ENCODE peak calls at places on chromosomes 13 and 19, in ten cellular contexts. O is fibroblast of lung, L is BJ, Q is mucosa of descending colon, H is H7, V is cardiac muscle cell, T is fibroblast of pulmonary artery, Y is GM12865, P is ascending aorta, I is Peyer's patch. X is an unnamed sample.

GRCh38 chr13:21812192-21812626 is 141.3 kb downstream of the FGF9 start:
- DNase-seq in O (no peak), L (no peak), Q (no peak), H (no peak), V (peak), T (no peak), Y (no peak), P (no peak), I (no peak), X (no peak)

GRCh38 chr13:26482451-26483197 is 74.9 kb upstream of the WASF3 start:
- DNase-seq in O (peak), L (no peak), Q (no peak), H (peak), V (peak), T (peak), Y (peak), P (no peak), I (peak), X (no peak)

GRCh38 chr19:32336259-32337111 is 8.9 kb upstream of the ZNF507 start:
- DNase-seq in O (no peak), L (no peak), Q (no peak), H (no peak), V (peak), T (peak), Y (no peak), P (no peak), I (no peak), X (peak)

GRCh38 chr19:58554494-58555368 is at the start of gene CHMP2A:
- DNase-seq in O (peak), L (peak), Q (peak), H (peak), V (peak), T (peak), Y (peak), P (peak), I (peak), X (peak)

GRCh38 chr13:80173224-80173623 is 167.7 kb downstream of the SPRY2 start:
- DNase-seq in O (no peak), L (no peak), Q (no peak), H (no peak), V (no peak), T (no peak), Y (peak), P (no peak), I (no peak), X (no peak)

GRCh38 chr13:99124695-99125334 is 75.8 kb upstream of the UBAC2 start:
- DNase-seq in O (peak), L (no peak), Q (no peak), H (no peak), V (no peak), T (peak), Y (peak), P (no peak), I (no peak), X (peak)

GRCh38 chr13:60001892-60002291 is 161.8 kb downstream of the DIAPH3 start:
- DNase-seq in O (no peak), L (no peak), Q (no peak), H (no peak), V (no peak), T (no peak), Y (no peak), P (no peak), I (no peak), X (no peak)

GRCh38 chr13:106534844-106535551 is 464 bp downstream of the EFNB2 start:
- DNase-seq in O (peak), L (no peak), Q (peak), H (peak), V (peak), T (peak), Y (peak), P (no peak), I (no peak), X (no peak)

GRCh38 chr13:23159205-23159586 is 21.6 kb upstream of the SGCG start:
- DNase-seq in O (peak), L (no peak), Q (no peak), H (peak), V (peak), T (peak), Y (peak), P (no peak), I (no peak), X (no peak)
- H3K4me3 ChIP-seq in O (peak), L (peak), Q (no peak), H (peak), V (peak), T (peak), Y (no peak), P (peak), I (no peak), X (peak)

GRCh38 chr19:36149673-36150406 is 2.4 kb downstream of the COX7A1 start:
- DNase-seq in O (no peak), L (no peak), Q (peak), H (no peak), V (no peak), T (no peak), Y (no peak), P (no peak), I (no peak), X (no peak)

GRCh38 chr19:36151144-36152051 is 849 bp downstream of the COX7A1 start:
- DNase-seq in O (no peak), L (no peak), Q (peak), H (peak), V (no peak), T (peak), Y (no peak), P (peak), I (no peak), X (no peak)

GRCh38 chr19:36152061-36152885 is at the start of gene COX7A1:
- DNase-seq in O (no peak), L (no peak), Q (peak), H (peak), V (no peak), T (peak), Y (no peak), P (peak), I (no peak), X (no peak)

GRCh38 chr19:36152886-36153525 is 759 bp upstream of the COX7A1 start:
- DNase-seq in O (no peak), L (no peak), Q (no peak), H (no peak), V (no peak), T (no peak), Y (no peak), P (no peak), I (no peak), X (no peak)

GRCh38 chr19:36150586-36150985 is 1.7 kb downstream of the COX7A1 start:
- DNase-seq in O (no peak), L (no peak), Q (peak), H (peak), V (no peak), T (no peak), Y (no peak), P (no peak), I (no peak), X (no peak)
- H3K4me3 ChIP-seq in O (peak), L (no peak), Q (no peak), H (no peak), V (no peak), T (no peak), Y (no peak), P (peak), I (no peak), X (no peak)

GRCh38 chr13:43269037-43269476 is 245.7 kb downstream of the DNAJC15 start:
- DNase-seq in O (peak), L (peak), Q (no peak), H (no peak), V (peak), T (peak), Y (no peak), P (no peak), I (no peak), X (peak)
- H3K4me3 ChIP-seq in O (no peak), L (no peak), Q (no peak), H (no peak), V (no peak), T (peak), Y (no peak), P (no peak), I (no peak), X (no peak)

GRCh38 chr13:55029280-55029679 is 2000.7 kb downstream of the OLFM4 start:
- DNase-seq in O (no peak), L (no peak), Q (no peak), H (no peak), V (no peak), T (no peak), Y (no peak), P (no peak), I (no peak), X (no peak)
- H3K4me3 ChIP-seq in O (no peak), L (no peak), Q (no peak), H (no peak), V (no peak), T (no peak), Y (no peak), P (no peak), I (no peak), X (no peak)

DNA sequence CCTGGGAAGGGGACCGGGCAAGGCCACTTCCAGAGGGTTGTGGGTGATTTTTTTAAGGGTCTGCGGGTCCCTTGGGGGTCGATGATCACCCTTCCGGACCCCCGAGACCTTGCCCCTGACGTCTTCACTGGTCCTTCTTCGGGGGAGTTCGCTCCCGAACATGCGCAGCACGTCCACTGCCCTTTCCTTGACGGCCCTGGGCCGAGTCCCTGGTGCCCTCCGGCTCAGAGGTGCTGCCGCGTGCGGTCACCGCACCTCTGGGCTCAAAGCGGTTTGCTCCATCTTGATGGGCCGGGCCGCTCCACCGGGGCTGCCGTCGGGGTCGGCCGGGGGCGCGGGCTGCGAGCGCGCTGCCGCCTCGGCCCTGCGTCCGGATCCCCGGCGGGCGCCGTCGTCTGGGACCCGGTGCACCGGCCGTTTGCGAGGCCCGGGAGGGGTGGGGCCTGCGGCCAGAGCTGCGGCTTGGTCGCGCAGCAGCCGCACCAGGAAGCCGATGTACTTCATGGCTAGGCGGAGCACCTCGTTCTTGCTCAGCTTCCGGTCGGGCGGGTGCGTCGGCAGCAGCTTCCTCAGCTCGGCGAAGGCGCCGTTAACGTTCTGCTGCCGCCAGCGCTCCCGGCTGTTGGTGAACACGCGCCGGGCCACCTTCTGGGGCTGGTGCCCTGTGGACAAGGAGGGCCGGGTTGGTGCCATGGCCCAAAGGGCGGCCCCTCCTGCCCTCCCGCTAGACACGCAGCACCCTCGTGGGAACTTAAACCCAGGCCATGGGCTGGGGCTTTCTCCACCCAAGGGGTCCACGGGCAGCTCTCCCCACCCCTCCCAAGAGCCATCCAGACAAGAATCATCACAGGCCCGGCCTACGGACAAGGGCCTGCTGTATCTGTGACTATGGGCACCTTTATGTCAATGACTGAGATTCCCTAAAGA is 3.3 kb downstream of the LYL1 start:
- DNase-seq in O (no peak), L (no peak), Q (peak), H (peak), V (no peak), T (peak), Y (peak), P (no peak), I (peak), X (no peak)
- H3K4me3 ChIP-seq in O (no peak), L (no peak), Q (no peak), H (peak), V (no peak), T (no peak), Y (peak), P (peak), I (peak), X (no peak)

DNA sequence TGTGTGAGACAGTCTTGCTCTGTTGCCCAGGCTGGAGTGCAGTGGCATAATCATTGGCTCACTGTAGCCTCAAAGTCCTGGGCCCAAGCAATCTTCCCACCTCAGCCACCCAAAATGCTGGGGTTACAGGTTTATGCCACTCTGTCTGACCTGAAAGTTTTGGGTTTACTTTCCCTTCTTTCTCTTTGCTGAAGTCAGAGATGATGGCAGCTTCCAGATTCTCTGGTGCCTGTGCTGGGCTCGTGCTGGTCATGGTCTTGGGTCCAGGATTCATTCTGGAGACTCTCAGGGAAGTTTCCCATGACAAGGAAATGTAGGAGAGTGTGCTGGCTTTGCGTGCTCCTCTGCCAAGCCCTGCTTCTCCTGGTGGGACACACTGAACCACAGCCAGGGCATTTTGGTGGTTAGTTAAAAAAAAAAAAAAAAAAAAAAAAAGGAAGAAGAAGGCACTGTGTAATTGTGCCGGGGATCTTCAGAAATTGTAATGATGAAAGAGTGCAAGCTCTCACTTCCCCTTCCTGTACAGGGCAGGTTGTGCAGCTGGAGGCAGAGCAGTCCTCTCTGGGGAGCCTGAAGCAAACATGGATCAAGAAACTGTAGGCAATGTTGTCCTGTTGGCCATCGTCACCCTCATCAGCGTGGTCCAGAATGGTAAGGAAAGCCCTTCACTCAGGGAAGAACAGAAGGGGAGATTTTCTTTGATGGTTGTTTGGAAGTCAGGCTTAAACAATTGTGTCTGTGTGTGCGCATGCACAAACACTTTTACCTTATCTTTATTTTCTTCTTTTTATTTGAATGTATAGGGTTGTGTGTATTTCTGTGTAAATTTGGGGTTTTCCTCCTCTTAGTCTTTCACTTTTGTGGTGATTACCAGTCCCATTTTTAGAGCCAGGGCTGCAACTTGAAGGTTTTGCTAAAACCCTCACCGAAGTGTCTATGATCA is at the start of gene ALOX5AP:
- DNase-seq in O (no peak), L (no peak), Q (no peak), H (no peak), V (no peak), T (no peak), Y (peak), P (no peak), I (peak), X (no peak)
- H3K4me3 ChIP-seq in O (no peak), L (no peak), Q (no peak), H (no peak), V (no peak), T (no peak), Y (peak), P (peak), I (peak), X (no peak)

GRCh38 chr19:3345850-3346460 is 20.4 kb upstream of the NFIC start:
- DNase-seq in O (no peak), L (no peak), Q (no peak), H (peak), V (no peak), T (no peak), Y (no peak), P (no peak), I (no peak), X (no peak)
- H3K4me3 ChIP-seq in O (no peak), L (no peak), Q (no peak), H (no peak), V (no peak), T (no peak), Y (no peak), P (peak), I (no peak), X (no peak)

GRCh38 chr19:50154529-50154928 is 8.6 kb downstream of the IZUMO2 start:
- DNase-seq in O (no peak), L (no peak), Q (no peak), H (peak), V (no peak), T (no peak), Y (no peak), P (no peak), I (no peak), X (no peak)
- H3K4me3 ChIP-seq in O (no peak), L (no peak), Q (no peak), H (no peak), V (no peak), T (no peak), Y (no peak), P (no peak), I (no peak), X (no peak)

GRCh38 chr13:85362980-85363379 is 436.2 kb downstream of the SLITRK6 start:
- DNase-seq in O (no peak), L (no peak), Q (no peak), H (no peak), V (no peak), T (no peak), Y (no peak), P (no peak), I (no peak), X (no peak)
- H3K4me3 ChIP-seq in O (no peak), L (no peak), Q (no peak), H (no peak), V (no peak), T (no peak), Y (no peak), P (no peak), I (no peak), X (no peak)

DNA sequence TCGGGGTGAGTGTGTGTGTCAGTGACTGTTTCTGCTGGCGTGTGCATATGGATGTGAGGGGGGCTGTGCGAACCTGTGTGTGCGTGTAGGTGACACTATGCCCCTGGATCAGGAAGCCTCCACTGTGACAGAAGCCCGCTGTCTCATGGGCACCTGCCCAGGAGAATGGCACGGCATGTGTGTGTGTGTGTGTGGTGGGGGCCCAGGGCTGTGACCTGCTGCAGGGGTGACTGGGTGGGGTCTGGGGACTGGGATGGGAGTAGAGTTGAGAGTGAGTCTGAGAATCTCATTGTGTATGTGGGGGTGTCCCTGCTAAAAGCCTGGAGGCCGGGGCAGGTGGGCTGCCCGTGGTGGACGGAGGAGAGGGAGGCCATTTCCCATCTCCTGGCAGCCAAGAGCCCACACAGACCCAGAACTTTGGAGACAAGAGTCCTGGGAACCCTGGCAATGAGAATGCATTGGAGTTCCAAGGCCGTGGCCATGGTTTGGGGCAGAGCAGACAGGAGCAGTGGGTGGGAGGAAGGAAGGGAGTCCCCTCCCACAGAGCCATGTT is 6.4 kb upstream of the TPM4 start:
- DNase-seq in O (no peak), L (no peak), Q (peak), H (no peak), V (no peak), T (no peak), Y (no peak), P (no peak), I (no peak), X (no peak)
- H3K4me3 ChIP-seq in O (peak), L (no peak), Q (no peak), H (no peak), V (no peak), T (no peak), Y (no peak), P (peak), I (no peak), X (no peak)

X was measured in skeletal muscle cell.